ENCODE peak calls at places on chromosomes 1 and 21, in six cellular contexts. O, C, M, T, A and H are unnamed samples.
A peak's percentile ranks its signal among the peaks of the same experiment; 100 is the strongest.

GRCh38 chr21:17775431-17776126 is 43.6 kb downstream of the C21orf91 start:
- DNase-seq in A (no peak), C (no peak), O (no peak), T (no peak), M (no peak), H (no peak)

GRCh38 chr21:34582506-34583150 is 32.3 kb downstream of the RCAN1 start:
- DNase-seq in O (no peak), T (no peak), A (no peak), M (no peak), C (peak; percentile 40), H (no peak)

GRCh38 chr21:31803039-31804007 is 69.5 kb upstream of the HUNK start:
- DNase-seq in M (no peak), A (no peak), T (no peak), O (no peak), C (no peak), H (no peak)

GRCh38 chr1:103156966-103157365 is 48.6 kb upstream of the COL11A1 start:
- DNase-seq in C (no peak), T (no peak), A (no peak), O (no peak), M (no peak), H (no peak)

GRCh38 chr1:41850029-41850428 is 68.7 kb downstream of the HIVEP3 start:
- DNase-seq in T (no peak), M (no peak), C (no peak), A (no peak), O (no peak), H (no peak)

GRCh38 chr1:203478231-203478630 is 2.6 kb downstream of the PRELP start:
- DNase-seq in A (no peak), C (no peak), M (no peak), O (no peak), T (no peak), H (no peak)

GRCh38 chr1:159188375-159188788 is 16.3 kb upstream of the ACKR1 start:
- DNase-seq in O (no peak), C (peak; percentile 60), A (peak; percentile 67), M (peak; percentile 64), T (no peak), H (peak; percentile 35)

GRCh38 chr21:26106562-26106961 is 64.0 kb downstream of the APP start:
- DNase-seq in O (no peak), C (no peak), M (no peak), A (no peak), T (no peak), H (no peak)

GRCh38 chr1:181513786-181514297 is 30.5 kb downstream of the CACNA1E start:
- DNase-seq in M (no peak), O (no peak), T (no peak), A (no peak), C (no peak), H (no peak)

GRCh38 chr1:29592731-29593130 is 356.4 kb downstream of the PTPRU start:
- DNase-seq in A (no peak), M (no peak), T (no peak), O (no peak), C (no peak), H (no peak)

GRCh38 chr1:54758678-54759348 is 5.5 kb downstream of the PARS2 start:
- DNase-seq in C (no peak), A (no peak), T (no peak), O (no peak), M (no peak), H (no peak)

GRCh38 chr1:210394281-210394798 is 65.6 kb downstream of the HHAT start:
- DNase-seq in C (peak; percentile 52), A (no peak), M (no peak), O (no peak), T (no peak), H (no peak)

GRCh38 chr1:36782085-36782484 is 252.2 kb downstream of the GRIK3 start:
- DNase-seq in C (no peak), A (no peak), M (no peak), O (no peak), T (no peak), H (no peak)

GRCh38 chr1:180234369-180235076 is 4.5 kb downstream of the LHX4 start:
- DNase-seq in M (no peak), C (no peak), A (peak; percentile 69), T (no peak), O (no peak), H (peak; percentile 29)

GRCh38 chr1:180236698-180237509 is 6.8 kb downstream of the LHX4 start:
- DNase-seq in T (no peak), A (no peak), M (no peak), C (no peak), O (no peak), H (no peak)

GRCh38 chr1:180235077-180235501 is 5.0 kb downstream of the LHX4 start:
- DNase-seq in M (no peak), T (no peak), A (peak; percentile 59), O (no peak), C (no peak), H (no peak)

GRCh38 chr1:180233191-180234011 is 3.3 kb downstream of the LHX4 start:
- DNase-seq in T (no peak), A (peak; percentile 30), O (no peak), M (no peak), C (no peak), H (no peak)

GRCh38 chr1:180235502-180236239 is 5.6 kb downstream of the LHX4 start:
- DNase-seq in C (no peak), O (no peak), T (no peak), M (no peak), A (peak; percentile 46), H (no peak)
- H3K27me3 ChIP-seq in C (peaks cover 100% of the 10 kb centered on the region), O (peaks cover 99% of the 10 kb centered on the region), T (peaks cover 63% of the 10 kb centered on the region), M (peaks cover 84% of the 10 kb centered on the region), A (peaks cover 40% of the 10 kb centered on the region), H (peaks cover 81% of the 10 kb centered on the region)

GRCh38 chr1:184390889-184391288 is 4.1 kb downstream of the C1orf21 start:
- DNase-seq in C (no peak), O (no peak), A (no peak), M (no peak), T (no peak), H (no peak)

GRCh38 chr1:184387069-184387870 is 441 bp downstream of the C1orf21 start:
- DNase-seq in T (no peak), O (peak; percentile 25), C (peak; percentile 42), M (peak; percentile 48), A (peak; percentile 74), H (peak; percentile 29)

GRCh38 chr1:184388671-184389292 is 2.0 kb downstream of the C1orf21 start:
- DNase-seq in T (no peak), M (no peak), C (no peak), A (no peak), O (no peak), H (no peak)

GRCh38 chr1:184387871-184388670 is 1.2 kb downstream of the C1orf21 start:
- DNase-seq in A (peak; percentile 76), M (peak; percentile 45), O (peak; percentile 44), T (peak; percentile 32), C (peak; percentile 49), H (peak; percentile 48)

DNA sequence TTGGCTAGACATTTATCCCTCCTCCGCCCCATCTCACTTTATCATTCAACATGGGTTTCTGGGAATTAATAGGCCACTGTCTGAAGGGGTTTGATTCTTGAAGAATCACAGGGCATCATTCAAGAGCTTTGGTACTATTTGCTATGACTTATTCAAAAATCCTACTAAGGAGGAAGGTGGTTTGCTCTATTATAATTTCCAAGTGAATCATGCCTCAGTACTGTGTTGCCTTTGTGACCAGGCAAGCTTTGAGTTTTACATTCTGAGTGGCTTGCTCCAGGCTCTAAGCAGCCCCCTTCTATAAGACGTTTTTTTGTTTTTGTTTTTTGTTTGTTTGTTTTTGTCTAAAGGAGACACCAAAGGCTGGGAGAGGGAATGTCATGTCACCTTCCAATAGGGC is 2.6 kb downstream of the C1orf21 start:
- DNase-seq in A (no peak), O (no peak), T (no peak), C (no peak), M (no peak), H (no peak)
- H3K27me3 ChIP-seq in A (no peaks in the 10 kb centered on the region), O (no peaks in the 10 kb centered on the region), T (no peaks in the 10 kb centered on the region), C (no peaks in the 10 kb centered on the region), M (no peaks in the 10 kb centered on the region), H (no peaks in the 10 kb centered on the region)

GRCh38 chr1:50416553-50417453 is 6.4 kb downstream of the DMRTA2 start:
- DNase-seq in C (no peak), M (no peak), A (no peak), T (no peak), O (no peak), H (no peak)
- H3K27me3 ChIP-seq in C (peaks cover 100% of the 10 kb centered on the region), M (peaks cover 55% of the 10 kb centered on the region), A (peaks cover 36% of the 10 kb centered on the region), T (peaks cover 67% of the 10 kb centered on the region), O (peaks cover 77% of the 10 kb centered on the region), H (peaks cover 39% of the 10 kb centered on the region)

GRCh38 chr1:13992489-13993285 is 292.7 kb downstream of the PRDM2 start:
- DNase-seq in T (no peak), A (no peak), M (no peak), O (no peak), C (no peak), H (no peak)
- H3K27me3 ChIP-seq in T (no peaks in the 10 kb centered on the region), A (no peaks in the 10 kb centered on the region), M (no peaks in the 10 kb centered on the region), O (no peaks in the 10 kb centered on the region), C (peaks cover 39% of the 10 kb centered on the region), H (no peaks in the 10 kb centered on the region)

DNA sequence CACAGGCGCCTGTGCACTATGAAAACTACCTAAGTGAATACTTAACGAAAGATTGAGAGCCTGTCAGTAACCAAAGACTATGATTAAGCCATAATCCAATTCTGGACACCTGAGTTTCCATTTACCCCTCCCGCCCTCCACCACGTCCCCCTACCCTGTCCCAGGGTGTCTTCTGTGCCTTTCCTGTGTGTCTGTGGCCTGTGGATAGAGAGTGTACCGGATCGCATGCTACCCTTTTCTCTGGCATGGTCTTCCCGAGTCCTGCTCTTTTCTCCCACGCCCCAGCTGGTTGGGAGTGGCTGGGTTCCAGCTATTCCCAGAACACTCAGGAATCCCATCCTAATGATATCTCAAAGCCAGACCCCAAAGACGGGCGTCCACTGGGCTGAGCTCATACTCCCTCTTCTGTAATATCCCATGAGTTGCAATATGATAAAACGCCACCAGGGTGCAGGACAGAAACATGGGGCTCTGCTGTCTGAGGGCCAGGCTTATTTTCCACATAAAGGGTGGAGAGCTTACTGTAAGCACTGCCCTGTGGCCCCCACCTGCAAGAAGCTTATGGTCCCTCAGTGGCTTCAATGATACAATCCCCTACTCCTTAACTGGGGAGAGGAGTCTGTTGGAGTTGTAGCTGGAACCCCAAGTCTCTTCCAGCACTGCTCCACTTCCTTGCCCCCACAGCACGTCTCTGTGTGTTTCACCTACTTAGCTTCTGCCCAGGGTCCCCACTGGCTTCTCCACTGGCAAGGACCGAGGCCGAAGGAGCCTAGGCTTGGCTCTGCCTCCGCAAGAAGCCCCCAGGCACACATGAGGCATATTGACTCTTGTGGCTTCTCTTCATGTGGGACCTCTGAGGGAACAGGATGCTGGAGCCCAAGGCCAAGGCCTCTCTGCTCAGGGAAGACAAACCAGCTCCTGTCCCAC is 17.6 kb upstream of the ALX3 start:
- DNase-seq in A (no peak), C (no peak), O (peak; percentile 49), M (no peak), T (no peak), H (peak; percentile 17)
- H3K27me3 ChIP-seq in A (no peaks in the 10 kb centered on the region), C (peaks cover 71% of the 10 kb centered on the region), O (peaks cover 2% of the 10 kb centered on the region), M (no peaks in the 10 kb centered on the region), T (peaks cover 2% of the 10 kb centered on the region), H (peaks cover 15% of the 10 kb centered on the region)